ENCODE peak calls at places on chromosomes 12 and 14, in eight cellular contexts. G is HFFc6; D is A673; K is NCI-H446 treated with DMSO at 0.1 percent for 48 hours; Q is stimulated activated naive CD8-positive, alpha-beta T cell treated with anti-CD3 and anti-CD28 coated beads, Interleukin-15, amount 100 ng/mL, for 72 hours; H is activated CD8-positive, alpha-beta memory T cell treated with anti-CD3 and anti-CD28 coated beads, Interleukin-2, amount 10 ng/mL, durations not matched to agents 7 days and 5 days; O is activated CD4-positive, alpha-beta T cell treated with anti-CD3 and anti-CD28 coated beads, Interleukin-2, amount 50 U/mL, for 4 hours; J is germinal center. U is an unnamed sample.

GRCh38 chr14:83255015-83255726 is 1721.5 kb upstream of the SEL1L start:
- DNase-seq in G (no peak), D (peak; percentile 90), K (no peak), Q (no peak), H (no peak), O (no peak), J (no peak), U (peak; percentile 8)

GRCh38 chr12:50542448-50542847 is 37.7 kb downstream of the DIP2B start:
- DNase-seq in G (peak; percentile 37), D (no peak), K (no peak), Q (no peak), H (no peak), O (no peak), J (no peak), U (no peak)

GRCh38 chr12:69671597-69671996 is 27.5 kb downstream of the BEST3 start:
- DNase-seq in G (no peak), D (no peak), K (no peak), Q (no peak), H (no peak), O (no peak), J (no peak), U (no peak)

GRCh38 chr14:90551070-90551704 is 154.4 kb downstream of the CALM1 start:
- DNase-seq in G (peak; percentile 4), D (no peak), K (no peak), Q (no peak), H (no peak), O (no peak), J (no peak), U (no peak)

GRCh38 chr14:33578461-33579216 is 372.2 kb downstream of the EGLN3 start:
- DNase-seq in G (no peak), D (no peak), K (no peak), Q (no peak), H (no peak), O (no peak), J (no peak), U (no peak)

GRCh38 chr12:30610718-30611117 is 85.0 kb downstream of the IPO8 start:
- DNase-seq in G (no peak), D (no peak), K (no peak), Q (no peak), H (no peak), O (no peak), J (no peak), U (no peak)

GRCh38 chr12:130350715-130351114 is 13.0 kb downstream of the PIWIL1 start:
- DNase-seq in G (no peak), D (no peak), K (no peak), Q (no peak), H (no peak), O (no peak), J (no peak), U (no peak)

GRCh38 chr12:11580125-11580751 is 69.2 kb upstream of the ETV6 start:
- DNase-seq in G (peak; percentile 90), D (peak; percentile 89), K (peak; percentile 35), Q (no peak), H (no peak), O (no peak), J (peak; percentile 9), U (peak; percentile 61)

GRCh38 chr14:67806228-67806627 is 10.2 kb downstream of the ZFYVE26 start:
- DNase-seq in G (peak; percentile 21), D (peak; percentile 59), K (no peak), Q (no peak), H (no peak), O (no peak), J (no peak), U (no peak)

GRCh38 chr12:115338566-115339294 is 654.8 kb upstream of the TBX3 start:
- DNase-seq in G (peak; percentile 72), D (no peak), K (no peak), Q (no peak), H (no peak), O (no peak), J (no peak), U (no peak)

GRCh38 chr12:65602579-65603295 is 221.5 kb upstream of the HMGA2 start:
- DNase-seq in G (peak; percentile 91), D (peak; percentile 92), K (peak; percentile 14), Q (peak; percentile 16), H (peak; percentile 46), O (no peak), J (peak; percentile 24), U (peak; percentile 90)

GRCh38 chr12:68374315-68374982 is 42.3 kb upstream of the MDM1 start:
- DNase-seq in G (no peak), D (no peak), K (no peak), Q (peak; percentile 60), H (peak; percentile 86), O (peak; percentile 59), J (peak; percentile 42), U (no peak)

GRCh38 chr14:61585598-61586538 is 109.4 kb upstream of the HIF1A start:
- DNase-seq in G (peak; percentile 58), D (peak; percentile 14), K (peak; percentile 20), Q (no peak), H (no peak), O (no peak), J (no peak), U (peak; percentile 47)

GRCh38 chr14:75484711-75485429 is 37.4 kb upstream of the BATF start:
- DNase-seq in G (no peak), D (no peak), K (no peak), Q (no peak), H (peak; percentile 27), O (no peak), J (no peak), U (no peak)

GRCh38 chr14:74965770-74966153 is 10.4 kb upstream of the PGF start:
- DNase-seq in G (peak; percentile 52), D (peak; percentile 48), K (no peak), Q (no peak), H (no peak), O (no peak), J (no peak), U (peak; percentile 61)

GRCh38 chr12:31325524-31325875 is 450 bp downstream of the SINHCAF start:
- DNase-seq in G (no peak), D (peak; percentile 22), K (no peak), Q (peak; percentile 39), H (peak; percentile 50), O (peak; percentile 29), J (peak; percentile 21), U (no peak)

GRCh38 chr12:56634837-56635538 is 4.9 kb upstream of the BAZ2A start:
- DNase-seq in G (peak; percentile 87), D (peak; percentile 88), K (peak; percentile 56), Q (peak; percentile 75), H (peak; percentile 82), O (peak; percentile 44), J (peak; percentile 86), U (peak; percentile 78)

GRCh38 chr12:125015680-125016310 is 22.4 kb downstream of the BRI3BP start:
- DNase-seq in G (no peak), D (no peak), K (no peak), Q (no peak), H (no peak), O (no peak), J (peak; percentile 33), U (no peak)

GRCh38 chr14:96876747-96877146 is 79.6 kb downstream of the VRK1 start:
- DNase-seq in G (no peak), D (no peak), K (no peak), Q (no peak), H (no peak), O (no peak), J (no peak), U (no peak)

GRCh38 chr14:61498811-61499210 is 177.4 kb downstream of the PRKCH start:
- DNase-seq in G (no peak), D (no peak), K (no peak), Q (no peak), H (no peak), O (no peak), J (no peak), U (no peak)

GRCh38 chr12:15600223-15600935 is 188.8 kb downstream of the EPS8 start:
- DNase-seq in G (peak; percentile 37), D (no peak), K (no peak), Q (no peak), H (no peak), O (no peak), J (no peak), U (no peak)

GRCh38 chr14:23432946-23433345 is 2.5 kb downstream of the MYH7 start:
- DNase-seq in G (no peak), D (no peak), K (no peak), Q (no peak), H (no peak), O (no peak), J (no peak), U (no peak)

GRCh38 chr12:33322519-33322918 is 117.1 kb downstream of the SYT10 start:
- DNase-seq in G (no peak), D (no peak), K (no peak), Q (no peak), H (no peak), O (no peak), J (no peak), U (no peak)

GRCh38 chr12:52014567-52015392 is 8.0 kb downstream of the TAMALIN start:
- DNase-seq in G (no peak), D (no peak), K (no peak), Q (no peak), H (no peak), O (no peak), J (no peak), U (no peak)

GRCh38 chr14:99466719-99467118 is 13.9 kb downstream of the SETD3 start:
- DNase-seq in G (no peak), D (no peak), K (no peak), Q (no peak), H (no peak), O (no peak), J (no peak), U (no peak)

GRCh38 chr12:61993734-61994345 is 266.4 kb upstream of the USP15 start:
- DNase-seq in G (no peak), D (peak; percentile 84), K (no peak), Q (peak; percentile 1), H (no peak), O (no peak), J (no peak), U (peak; percentile 8)

GRCh38 chr12:122998316-122998715 is 17.8 kb downstream of the ARL6IP4 start:
- DNase-seq in G (no peak), D (no peak), K (no peak), Q (no peak), H (no peak), O (no peak), J (no peak), U (no peak)

GRCh38 chr12:89400415-89400814 is 48.1 kb upstream of the DUSP6 start:
- DNase-seq in G (no peak), D (no peak), K (no peak), Q (no peak), H (no peak), O (no peak), J (no peak), U (no peak)

GRCh38 chr12:65765436-65765813 is 58.9 kb upstream of the HMGA2 start:
- DNase-seq in G (peak; percentile 50), D (no peak), K (no peak), Q (no peak), H (no peak), O (no peak), J (no peak), U (peak; percentile 49)

GRCh38 chr14:64725879-64726584 is 21.8 kb downstream of the PLEKHG3 start:
- DNase-seq in G (no peak), D (no peak), K (no peak), Q (no peak), H (no peak), O (no peak), J (no peak), U (no peak)

GRCh38 chr12:44031472-44032185 is 195.7 kb downstream of the TMEM117 start:
- DNase-seq in G (peak; percentile 38), D (no peak), K (no peak), Q (no peak), H (no peak), O (no peak), J (no peak), U (no peak)

U was measured in HS-5.